ENCODE peak calls at places on chromosomes 6 and 20, in nine cellular contexts. A, U, O, K, X, I, B, Q and V are unnamed samples. For H3K36me3, the result is how much of the 10 kb centered on the place peaks cover.

GRCh38 chr6:14217728-14218637 is 100.4 kb downstream of the CD83 start:
- DNase-seq in A (no peak), U (no peak), O (no peak), K (no peak), X (no peak), I (no peak), B (no peak), Q (no peak), V (no peak)

GRCh38 chr20:42706762-42707161 is 482.9 kb downstream of the PTPRT start:
- DNase-seq in A (no peak), U (no peak), O (no peak), K (no peak), X (no peak), I (no peak), B (no peak), Q (no peak), V (no peak)

GRCh38 chr20:60867589-60867988 is 384.5 kb upstream of the CDH4 start:
- DNase-seq in A (no peak), U (no peak), O (no peak), K (no peak), X (no peak), I (no peak), B (no peak), Q (no peak), V (no peak)

GRCh38 chr6:26660096-26660425 is 515 bp upstream of the ZNF322 start:
- DNase-seq in A (peak), U (no peak), O (peak), K (peak), X (peak), I (peak), B (no peak), Q (peak), V (no peak)

GRCh38 chr20:60331688-60332300 is 373.6 kb downstream of the CDH26 start:
- DNase-seq in A (no peak), U (no peak), O (no peak), K (no peak), X (no peak), I (no peak), B (no peak), Q (no peak), V (no peak)

GRCh38 chr6:161215193-161215592 is 58.7 kb downstream of the AGPAT4 start:
- DNase-seq in A (peak), U (no peak), O (no peak), K (no peak), X (peak), I (peak), B (no peak), Q (no peak), V (no peak)

GRCh38 chr6:127933852-127934840 is 33.3 kb upstream of the THEMIS start:
- DNase-seq in A (no peak), U (no peak), O (no peak), K (no peak), X (no peak), I (no peak), B (no peak), Q (peak), V (no peak)

GRCh38 chr6:69026243-69026642 is 391.2 kb downstream of the ADGRB3 start:
- DNase-seq in A (peak), U (no peak), O (no peak), K (no peak), X (peak), I (no peak), B (no peak), Q (no peak), V (no peak)

GRCh38 chr6:28254340-28254618 is 2.2 kb upstream of the ZKSCAN4 start:
- DNase-seq in A (no peak), U (no peak), O (peak), K (no peak), X (no peak), I (no peak), B (no peak), Q (no peak), V (no peak)

GRCh38 chr6:165726915-165727314 is 63.9 kb upstream of the PDE10A start:
- DNase-seq in A (no peak), U (no peak), O (peak), K (no peak), X (no peak), I (no peak), B (no peak), Q (no peak), V (peak)

GRCh38 chr6:25085761-25086160 is 150.0 kb upstream of the RIPOR2 start:
- DNase-seq in A (no peak), U (no peak), O (no peak), K (peak), X (no peak), I (no peak), B (no peak), Q (no peak), V (no peak)

GRCh38 chr6:80637312-80637711 is 530.8 kb downstream of the BCKDHB start:
- DNase-seq in A (peak), U (no peak), O (no peak), K (no peak), X (no peak), I (no peak), B (no peak), Q (no peak), V (no peak)

GRCh38 chr6:54440549-54440948 is 132.3 kb downstream of the TINAG start:
- DNase-seq in A (no peak), U (no peak), O (no peak), K (no peak), X (peak), I (no peak), B (no peak), Q (no peak), V (no peak)

GRCh38 chr6:64121166-64121565 is 485.6 kb downstream of the PHF3 start:
- DNase-seq in A (no peak), U (no peak), O (no peak), K (no peak), X (no peak), I (no peak), B (no peak), Q (no peak), V (no peak)

GRCh38 chr6:92122746-92123145 is 1296.6 kb downstream of the EPHA7 start:
- DNase-seq in A (no peak), U (no peak), O (peak), K (peak), X (peak), I (peak), B (peak), Q (peak), V (peak)

GRCh38 chr6:19719691-19720127 is 117.5 kb upstream of the ID4 start:
- DNase-seq in A (peak), U (no peak), O (peak), K (no peak), X (no peak), I (no peak), B (peak), Q (no peak), V (peak)

GRCh38 chr6:75412937-75413662 is 80.5 kb downstream of the FILIP1 start:
- DNase-seq in A (no peak), U (no peak), O (no peak), K (no peak), X (no peak), I (no peak), B (no peak), Q (no peak), V (no peak)

DNA sequence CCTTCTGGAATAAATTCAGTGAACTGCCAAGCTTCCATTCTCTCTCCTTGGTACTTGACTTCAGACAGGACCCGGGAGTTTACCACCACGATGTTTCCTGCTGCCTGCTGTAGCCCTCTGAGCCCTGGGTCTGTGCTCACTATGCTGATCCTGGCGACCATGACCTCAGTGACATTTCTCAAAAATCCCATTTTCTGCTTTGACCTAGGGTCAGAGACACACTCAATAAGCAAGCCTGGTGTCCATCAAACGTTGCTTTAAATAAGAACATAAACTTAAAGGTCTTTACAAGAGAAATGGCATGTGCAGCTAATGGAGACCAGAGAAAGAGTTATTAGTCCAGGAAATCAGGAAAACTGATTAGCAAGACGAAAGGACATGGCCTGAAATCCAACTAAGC is 509.7 kb upstream of the SULF2 start:
- DNase-seq in A (peak), U (no peak), O (no peak), K (no peak), X (no peak), I (no peak), B (no peak), Q (no peak), V (no peak)
- H2AFZ ChIP-seq in A (no peak), U (no peak), O (no peak), K (no peak), X (no peak), I (no peak), B (no peak), Q (no peak), V (no peak)

GRCh38 chr20:49633643-49634042 is 65.7 kb upstream of the PTGIS start:
- DNase-seq in A (no peak), U (no peak), O (no peak), K (no peak), X (no peak), I (no peak), B (no peak), Q (peak), V (peak)

GRCh38 chr20:49636447-49636846 is 68.5 kb upstream of the PTGIS start:
- DNase-seq in A (no peak), U (no peak), O (no peak), K (peak), X (no peak), I (no peak), B (no peak), Q (no peak), V (no peak)

GRCh38 chr20:49634116-49634515 is 66.2 kb upstream of the PTGIS start:
- DNase-seq in A (no peak), U (no peak), O (no peak), K (no peak), X (no peak), I (no peak), B (no peak), Q (no peak), V (no peak)

GRCh38 chr20:49635829-49636228 is 67.9 kb upstream of the PTGIS start:
- DNase-seq in A (no peak), U (no peak), O (no peak), K (peak), X (no peak), I (no peak), B (no peak), Q (no peak), V (no peak)

GRCh38 chr20:49635171-49635570 is 67.2 kb upstream of the PTGIS start:
- DNase-seq in A (no peak), U (no peak), O (no peak), K (peak), X (no peak), I (no peak), B (peak), Q (no peak), V (no peak)
- H3K36me3 ChIP-seq in A (under half), U (under half), O (under half), K (half or more), X (half or more), I (under half), B (under half), Q (under half), V (under half)

DNA sequence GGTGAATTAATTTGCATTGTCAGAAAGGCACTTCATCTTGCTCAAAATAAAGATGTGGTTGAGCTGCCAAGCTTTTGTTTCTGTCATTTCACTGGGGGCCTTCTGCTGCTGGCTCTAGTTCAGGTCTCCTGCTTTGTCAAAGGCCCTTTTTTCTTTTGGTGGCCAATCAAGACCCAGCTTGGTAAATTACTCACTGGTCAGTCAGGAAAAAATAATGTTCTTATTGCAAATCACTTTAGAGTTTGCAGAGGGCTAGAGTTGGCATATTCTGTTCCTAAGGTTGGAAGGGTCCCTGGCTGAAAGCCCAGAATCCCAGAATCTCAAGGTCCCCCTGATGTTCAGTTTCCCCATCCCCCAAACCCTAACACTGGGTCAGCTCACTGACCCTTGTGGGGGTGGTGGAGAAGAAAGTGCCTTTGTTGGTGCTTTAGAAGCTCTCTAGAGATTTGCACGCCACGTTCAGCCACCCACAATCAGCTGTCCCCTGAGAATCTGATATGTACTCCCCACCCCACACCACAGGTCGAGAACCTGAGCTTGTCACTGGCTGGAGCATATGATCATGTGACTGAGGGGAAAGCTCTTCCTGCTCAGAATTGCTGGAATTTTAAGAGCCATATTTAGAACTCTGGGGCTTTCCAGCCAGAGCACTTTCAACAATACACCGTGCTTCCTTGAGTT is 21.7 kb upstream of the BNIP5 start:
- DNase-seq in A (no peak), U (no peak), O (no peak), K (no peak), X (no peak), I (peak), B (no peak), Q (no peak), V (no peak)
- TF ChIP-seq EZH2phosphoT487 in A (no peak), U (no peak), O (no peak), K (no peak), X (no peak), I (no peak), B (no peak), Q (no peak), V (no peak)

DNA sequence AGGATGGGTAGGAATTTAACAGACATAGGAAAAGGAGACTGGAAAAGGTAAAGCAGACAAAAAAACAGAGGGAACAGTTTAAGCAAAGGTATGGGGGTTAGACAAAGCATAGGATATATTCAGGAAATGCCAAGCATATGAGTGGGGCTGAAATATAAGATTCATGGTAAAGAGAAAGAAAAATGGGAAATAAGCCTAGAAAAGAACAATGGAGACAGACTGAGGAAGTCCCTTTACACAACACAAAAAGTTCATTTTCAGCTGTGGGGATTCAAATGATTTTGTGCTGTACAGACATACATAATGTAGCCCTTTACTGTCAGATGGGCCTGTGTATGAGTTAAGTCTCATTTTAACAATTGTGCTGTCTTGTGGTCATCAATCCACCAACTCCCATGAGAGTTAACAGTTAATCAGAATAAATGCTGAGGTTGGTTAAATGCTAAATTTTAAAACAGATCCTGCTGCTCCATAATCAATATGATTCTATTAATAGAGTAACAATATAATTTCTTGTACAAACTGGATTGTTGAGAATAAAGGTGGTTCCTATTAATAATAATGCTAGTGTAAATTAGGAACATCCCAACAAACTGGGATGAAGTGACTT is 37.1 kb downstream of the REV3L start:
- DNase-seq in A (no peak), U (no peak), O (no peak), K (no peak), X (peak), I (no peak), B (no peak), Q (no peak), V (no peak)
- H2AFZ ChIP-seq in A (no peak), U (no peak), O (no peak), K (no peak), X (no peak), I (no peak), B (no peak), Q (no peak), V (no peak)

GRCh38 chr20:34541264-34541901 is 17.1 kb upstream of the MAP1LC3A start:
- DNase-seq in A (no peak), U (no peak), O (no peak), K (no peak), X (no peak), I (no peak), B (no peak), Q (no peak), V (no peak)

GRCh38 chr20:34541917-34542316 is 16.6 kb upstream of the MAP1LC3A start:
- DNase-seq in A (no peak), U (no peak), O (no peak), K (no peak), X (no peak), I (no peak), B (no peak), Q (no peak), V (no peak)

GRCh38 chr20:34542439-34542838 is 16.1 kb upstream of the MAP1LC3A start:
- DNase-seq in A (no peak), U (no peak), O (no peak), K (no peak), X (no peak), I (no peak), B (no peak), Q (no peak), V (no peak)

GRCh38 chr20:34539756-34540155 is 18.8 kb upstream of the MAP1LC3A start:
- DNase-seq in A (no peak), U (no peak), O (no peak), K (no peak), X (no peak), I (no peak), B (no peak), Q (no peak), V (no peak)

GRCh38 chr20:34540596-34541263 is 17.8 kb upstream of the MAP1LC3A start:
- DNase-seq in A (no peak), U (no peak), O (no peak), K (no peak), X (no peak), I (no peak), B (no peak), Q (no peak), V (no peak)
- H3K36me3 ChIP-seq in A (under half), U (under half), O (under half), K (under half), X (under half), I (under half), B (under half), Q (under half), V (under half)

DNA sequence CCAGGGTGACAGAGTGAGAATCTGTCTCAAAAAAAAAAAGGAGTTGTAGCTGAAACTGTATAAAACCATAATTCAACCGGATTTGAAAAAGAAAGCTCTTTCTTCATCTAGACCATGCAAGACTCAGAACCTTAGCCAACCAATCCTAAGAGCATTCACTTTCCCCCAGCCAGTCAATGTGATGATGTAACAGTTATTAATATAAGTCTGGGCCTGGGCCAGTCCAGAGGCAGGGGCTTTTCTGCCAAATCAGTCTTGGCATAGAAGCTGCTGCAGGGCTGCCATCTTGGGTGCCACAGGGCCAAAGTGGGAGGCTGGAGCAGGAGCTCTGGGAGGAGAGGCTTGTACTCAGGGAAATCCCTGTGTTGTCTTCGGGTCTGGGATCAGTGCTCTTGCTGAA is 288.4 kb downstream of the CLIC5 start:
- DNase-seq in A (no peak), U (no peak), O (no peak), K (no peak), X (no peak), I (no peak), B (no peak), Q (no peak), V (no peak)
- TF ChIP-seq EZH2phosphoT487 in A (no peak), U (no peak), O (no peak), K (no peak), X (no peak), I (no peak), B (no peak), Q (no peak), V (no peak)